ENCODE peak calls at places on chromosomes 13 and 19, in ten cellular contexts. D is WTC11, K is endothelial cell, W is GM06990, L is choroid plexus epithelial cell, P is MM.1S, E is fibroblast of pulmonary artery, S is heart right ventricle, X is HFF-Myc, Z is breast epithelium. Y is an unnamed sample.

GRCh38 chr13:91546865-91547264 is 148.4 kb downstream of the GPC5 start:
- DNase-seq in D (no peak), K (no peak), W (no peak), L (no peak), P (no peak), E (no peak), S (no peak), X (no peak), Z (no peak), Y (no peak)

GRCh38 chr19:15714638-15715037 is 13.2 kb upstream of the OR10H2 start:
- DNase-seq in D (no peak), K (no peak), W (no peak), L (no peak), P (no peak), E (no peak), S (no peak), X (no peak), Z (no peak), Y (no peak)

GRCh38 chr13:39835253-39835652 is 179.8 kb downstream of the COG6 start:
- DNase-seq in D (no peak), K (no peak), W (no peak), L (peak), P (no peak), E (no peak), S (no peak), X (no peak), Z (no peak), Y (no peak)

GRCh38 chr19:5078666-5079409 is 109.9 kb downstream of the KDM4B start:
- DNase-seq in D (no peak), K (no peak), W (no peak), L (no peak), P (no peak), E (no peak), S (no peak), X (no peak), Z (no peak), Y (no peak)

GRCh38 chr19:15828121-15828620 is 12.7 kb upstream of the OR10H1 start:
- DNase-seq in D (no peak), K (no peak), W (no peak), L (no peak), P (no peak), E (no peak), S (no peak), X (no peak), Z (no peak), Y (no peak)

GRCh38 chr19:45774765-45775164 is 5.7 kb upstream of the SIX5 start:
- DNase-seq in D (peak), K (no peak), W (no peak), L (no peak), P (no peak), E (no peak), S (no peak), X (no peak), Z (no peak), Y (no peak)

GRCh38 chr13:32208860-32209259 is 106.3 kb downstream of the ZAR1L start:
- DNase-seq in D (no peak), K (no peak), W (no peak), L (no peak), P (no peak), E (no peak), S (no peak), X (no peak), Z (no peak), Y (no peak)

GRCh38 chr19:2362039-2362969 is 2.2 kb downstream of the TMPRSS9 start:
- DNase-seq in D (no peak), K (no peak), W (no peak), L (no peak), P (no peak), E (no peak), S (no peak), X (no peak), Z (no peak), Y (no peak)

GRCh38 chr13:29621401-29621800 is 25.9 kb upstream of the SLC7A1 start:
- DNase-seq in D (no peak), K (no peak), W (no peak), L (peak), P (no peak), E (no peak), S (no peak), X (peak), Z (no peak), Y (no peak)

GRCh38 chr13:111076156-111077013 is 38.7 kb upstream of the ARHGEF7 start:
- DNase-seq in D (peak), K (no peak), W (no peak), L (no peak), P (no peak), E (no peak), S (no peak), X (no peak), Z (no peak), Y (no peak)

GRCh38 chr13:102227696-102228095 is 174.2 kb downstream of the FGF14 start:
- DNase-seq in D (no peak), K (no peak), W (no peak), L (no peak), P (no peak), E (no peak), S (no peak), X (no peak), Z (no peak), Y (no peak)

GRCh38 chr13:63636231-63636993 is 2220.8 kb upstream of the PCDH20 start:
- DNase-seq in D (no peak), K (peak), W (peak), L (peak), P (peak), E (peak), S (no peak), X (no peak), Z (no peak), Y (no peak)

GRCh38 chr19:43532571-43532961 is 422 bp upstream of the ZNF575 start:
- DNase-seq in D (peak), K (peak), W (no peak), L (no peak), P (peak), E (no peak), S (no peak), X (no peak), Z (peak), Y (no peak)

GRCh38 chr13:103100795-103101194 is 34.6 kb upstream of the SLC10A2 start:
- DNase-seq in D (no peak), K (no peak), W (no peak), L (no peak), P (no peak), E (no peak), S (no peak), X (no peak), Z (no peak), Y (no peak)

GRCh38 chr19:39342647-39343305 is 555 bp downstream of the SAMD4B start:
- DNase-seq in D (no peak), K (peak), W (no peak), L (peak), P (no peak), E (no peak), S (peak), X (no peak), Z (no peak), Y (no peak)

GRCh38 chr19:6930190-6930589 is 42.8 kb downstream of the ADGRE1 start:
- DNase-seq in D (no peak), K (no peak), W (no peak), L (peak), P (no peak), E (no peak), S (no peak), X (no peak), Z (no peak), Y (no peak)

GRCh38 chr19:14525729-14526128 is 3.7 kb upstream of the TECR start:
- DNase-seq in D (no peak), K (no peak), W (no peak), L (no peak), P (no peak), E (no peak), S (no peak), X (no peak), Z (no peak), Y (no peak)

GRCh38 chr13:39417643-39418042 is 185.3 kb downstream of the LHFPL6 start:
- DNase-seq in D (peak), K (no peak), W (no peak), L (peak), P (no peak), E (peak), S (no peak), X (peak), Z (no peak), Y (no peak)

GRCh38 chr13:110166598-110166997 is 140.4 kb downstream of the COL4A1 start:
- DNase-seq in D (no peak), K (no peak), W (no peak), L (no peak), P (no peak), E (no peak), S (no peak), X (no peak), Z (no peak), Y (no peak)

GRCh38 chr13:112634102-112634501 is 46.1 kb upstream of the TUBGCP3 start:
- DNase-seq in D (no peak), K (no peak), W (no peak), L (no peak), P (no peak), E (no peak), S (no peak), X (no peak), Z (no peak), Y (no peak)

GRCh38 chr13:51717786-51718398 is 86.1 kb downstream of the DHRS12 start:
- DNase-seq in D (no peak), K (no peak), W (no peak), L (no peak), P (no peak), E (no peak), S (no peak), X (no peak), Z (no peak), Y (no peak)

GRCh38 chr19:22137791-22138190 is 59.0 kb downstream of the ZNF676 start:
- DNase-seq in D (no peak), K (no peak), W (no peak), L (no peak), P (no peak), E (no peak), S (no peak), X (no peak), Z (no peak), Y (no peak)

GRCh38 chr19:29671393-29672076 is 6.3 kb downstream of the PLEKHF1 start:
- DNase-seq in D (no peak), K (no peak), W (peak), L (peak), P (no peak), E (peak), S (peak), X (no peak), Z (peak), Y (no peak)

GRCh38 chr13:65445340-65445739 is 1784.8 kb downstream of the PCDH9 start:
- DNase-seq in D (no peak), K (no peak), W (no peak), L (no peak), P (no peak), E (no peak), S (no peak), X (no peak), Z (no peak), Y (no peak)

GRCh38 chr19:3243851-3244700 is 19.6 kb downstream of the CELF5 start:
- DNase-seq in D (peak), K (peak), W (no peak), L (peak), P (peak), E (peak), S (peak), X (peak), Z (no peak), Y (peak)

GRCh38 chr13:20901668-20902437 is 693 bp downstream of the XPO4 start:
- DNase-seq in D (peak), K (peak), W (no peak), L (peak), P (peak), E (peak), S (peak), X (no peak), Z (no peak), Y (no peak)

GRCh38 chr13:54733639-54734038 is 1705.0 kb downstream of the OLFM4 start:
- DNase-seq in D (peak), K (peak), W (no peak), L (no peak), P (no peak), E (no peak), S (no peak), X (no peak), Z (no peak), Y (no peak)

GRCh38 chr13:65595881-65596280 is 1634.3 kb downstream of the PCDH9 start:
- DNase-seq in D (no peak), K (no peak), W (no peak), L (peak), P (no peak), E (peak), S (no peak), X (no peak), Z (no peak), Y (no peak)

GRCh38 chr13:39263033-39263432 is 224.8 kb downstream of the NHLRC3 start:
- DNase-seq in D (peak), K (peak), W (no peak), L (peak), P (peak), E (peak), S (peak), X (peak), Z (no peak), Y (no peak)

GRCh38 chr19:6473652-6474051 is 7.9 kb downstream of the DENND1C start:
- DNase-seq in D (no peak), K (no peak), W (no peak), L (no peak), P (no peak), E (no peak), S (no peak), X (no peak), Z (no peak), Y (no peak)

GRCh38 chr13:36839281-36839680 is 20.3 kb downstream of the RFXAP start:
- DNase-seq in D (no peak), K (no peak), W (no peak), L (peak), P (no peak), E (no peak), S (no peak), X (no peak), Z (no peak), Y (no peak)

GRCh38 chr19:48698046-48698445 is 2.3 kb downstream of the FUT2 start:
- DNase-seq in D (no peak), K (no peak), W (no peak), L (peak), P (no peak), E (peak), S (no peak), X (peak), Z (no peak), Y (no peak)

GRCh38 chr13:44648392-44649117 is 72.4 kb upstream of the TSC22D1 start:
- DNase-seq in D (no peak), K (no peak), W (no peak), L (peak), P (no peak), E (peak), S (no peak), X (no peak), Z (no peak), Y (no peak)

GRCh38 chr19:658059-658839 is 4.8 kb downstream of the RNF126 start:
- DNase-seq in D (no peak), K (no peak), W (no peak), L (no peak), P (no peak), E (no peak), S (no peak), X (no peak), Z (no peak), Y (no peak)

GRCh38 chr13:92954746-92955145 is 271.9 kb upstream of the GPC6 start:
- DNase-seq in D (no peak), K (no peak), W (no peak), L (no peak), P (no peak), E (no peak), S (no peak), X (no peak), Z (no peak), Y (no peak)

GRCh38 chr13:95553614-95554385 is 1.3 kb downstream of the CLDN10 start:
- DNase-seq in D (peak), K (peak), W (no peak), L (no peak), P (no peak), E (no peak), S (no peak), X (no peak), Z (no peak), Y (no peak)

GRCh38 chr13:99371956-99372355 is 64.8 kb upstream of the GPR183 start:
- DNase-seq in D (no peak), K (no peak), W (no peak), L (no peak), P (no peak), E (no peak), S (no peak), X (no peak), Z (no peak), Y (no peak)

GRCh38 chr19:3852614-3853254 is 16.1 kb downstream of the ZFR2 start:
- DNase-seq in D (peak), K (no peak), W (no peak), L (peak), P (peak), E (peak), S (peak), X (peak), Z (no peak), Y (peak)

GRCh38 chr13:57627663-57628062 is 3.9 kb upstream of the PCDH17 start:
- DNase-seq in D (no peak), K (no peak), W (no peak), L (peak), P (peak), E (peak), S (no peak), X (no peak), Z (no peak), Y (no peak)

GRCh38 chr13:75869981-75870380 is 233.9 kb downstream of the LMO7 start:
- DNase-seq in D (no peak), K (no peak), W (no peak), L (no peak), P (peak), E (no peak), S (no peak), X (no peak), Z (no peak), Y (no peak)

GRCh38 chr13:75867718-75868117 is 231.6 kb downstream of the LMO7 start:
- DNase-seq in D (no peak), K (no peak), W (no peak), L (no peak), P (no peak), E (no peak), S (no peak), X (no peak), Z (no peak), Y (no peak)

GRCh38 chr13:75872970-75873369 is 236.8 kb downstream of the LMO7 start:
- DNase-seq in D (no peak), K (no peak), W (no peak), L (no peak), P (no peak), E (no peak), S (no peak), X (no peak), Z (no peak), Y (no peak)

GRCh38 chr13:75871059-75871458 is 234.9 kb downstream of the LMO7 start:
- DNase-seq in D (no peak), K (no peak), W (no peak), L (no peak), P (no peak), E (no peak), S (no peak), X (no peak), Z (no peak), Y (no peak)

GRCh38 chr13:75870397-75870801 is 234.3 kb downstream of the LMO7 start:
- DNase-seq in D (no peak), K (no peak), W (no peak), L (peak), P (peak), E (peak), S (no peak), X (no peak), Z (no peak), Y (no peak)
- TF ChIP-seq CTCF in D (peak), K (peak), W (peak), L (peak), P (peak), E (peak), S (peak), X (peak), Z (peak), Y (peak)

GRCh38 chr19:47019431-47020041 is at the start of gene NPAS1:
- DNase-seq in D (peak), K (peak), W (no peak), L (no peak), P (no peak), E (no peak), S (no peak), X (no peak), Z (no peak), Y (no peak)

GRCh38 chr19:47020132-47020805 is 632 bp downstream of the NPAS1 start:
- DNase-seq in D (no peak), K (no peak), W (no peak), L (no peak), P (no peak), E (no peak), S (no peak), X (no peak), Z (no peak), Y (no peak)

GRCh38 chr19:47021536-47022139 is 2.0 kb downstream of the NPAS1 start:
- DNase-seq in D (peak), K (no peak), W (no peak), L (no peak), P (no peak), E (no peak), S (no peak), X (no peak), Z (no peak), Y (no peak)

GRCh38 chr19:47020992-47021496 is 1.4 kb downstream of the NPAS1 start:
- DNase-seq in D (peak), K (no peak), W (no peak), L (no peak), P (no peak), E (peak), S (no peak), X (no peak), Z (no peak), Y (no peak)

DNA sequence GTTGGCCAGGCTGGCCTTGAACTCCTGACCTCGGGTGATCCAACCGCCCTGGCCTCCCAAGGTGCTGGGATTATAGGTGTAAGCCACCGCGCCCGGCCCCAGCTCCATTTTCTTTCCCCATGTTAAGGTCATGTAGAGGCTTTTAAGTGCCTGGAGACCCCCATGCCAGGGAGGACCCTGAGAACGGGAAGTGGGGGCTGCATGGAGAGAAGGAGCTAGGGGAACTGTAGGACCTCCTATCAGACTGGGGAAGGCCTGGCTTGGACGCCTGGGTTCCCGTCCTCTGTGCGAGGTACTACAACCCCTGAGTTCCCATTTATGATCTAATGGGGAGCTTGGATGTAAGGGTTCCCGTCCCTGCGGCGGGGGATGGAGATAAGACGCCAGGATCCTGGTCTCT is 714 bp upstream of the NPAS1 start:
- DNase-seq in D (no peak), K (no peak), W (no peak), L (no peak), P (no peak), E (no peak), S (no peak), X (no peak), Z (no peak), Y (no peak)
- TF ChIP-seq CTCF in D (no peak), K (no peak), W (no peak), L (no peak), P (no peak), E (no peak), S (no peak), X (no peak), Z (no peak), Y (no peak)

GRCh38 chr13:81017525-81018152 is 676.7 kb upstream of the SPRY2 start:
- DNase-seq in D (no peak), K (no peak), W (no peak), L (peak), P (peak), E (peak), S (no peak), X (peak), Z (no peak), Y (no peak)

DNA sequence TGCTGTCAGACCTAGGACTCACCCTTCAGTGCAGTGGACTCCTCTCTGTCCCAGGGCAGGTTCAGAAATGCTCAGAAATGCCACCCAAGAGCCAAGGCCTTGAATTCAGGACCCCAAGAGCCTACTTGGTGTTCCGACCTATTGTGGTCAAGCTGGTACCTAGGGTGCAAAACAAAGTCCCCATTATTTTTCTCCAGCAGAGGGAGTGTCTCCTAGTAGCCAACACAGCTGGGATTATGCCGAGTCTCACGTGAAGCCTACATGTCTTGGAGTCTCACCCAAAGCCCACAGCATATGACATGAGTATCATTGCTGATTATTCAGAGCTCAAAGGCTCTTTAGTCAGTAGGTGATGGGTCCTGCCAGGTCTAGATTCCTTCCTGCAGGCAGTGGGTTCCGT is 671.1 kb upstream of the SPRY2 start:
- DNase-seq in D (no peak), K (no peak), W (no peak), L (no peak), P (no peak), E (no peak), S (no peak), X (no peak), Z (no peak), Y (no peak)
- TF ChIP-seq CTCF in D (no peak), K (no peak), W (no peak), L (peak), P (no peak), E (no peak), S (no peak), X (no peak), Z (no peak), Y (no peak)

GRCh38 chr19:28492616-28493015 is 720.3 kb downstream of the UQCRFS1 start:
- DNase-seq in D (no peak), K (no peak), W (no peak), L (no peak), P (no peak), E (no peak), S (no peak), X (no peak), Z (no peak), Y (no peak)
- TF ChIP-seq CTCF in D (no peak), K (no peak), W (no peak), L (no peak), P (no peak), E (no peak), S (no peak), X (no peak), Z (no peak), Y (no peak)

DNA sequence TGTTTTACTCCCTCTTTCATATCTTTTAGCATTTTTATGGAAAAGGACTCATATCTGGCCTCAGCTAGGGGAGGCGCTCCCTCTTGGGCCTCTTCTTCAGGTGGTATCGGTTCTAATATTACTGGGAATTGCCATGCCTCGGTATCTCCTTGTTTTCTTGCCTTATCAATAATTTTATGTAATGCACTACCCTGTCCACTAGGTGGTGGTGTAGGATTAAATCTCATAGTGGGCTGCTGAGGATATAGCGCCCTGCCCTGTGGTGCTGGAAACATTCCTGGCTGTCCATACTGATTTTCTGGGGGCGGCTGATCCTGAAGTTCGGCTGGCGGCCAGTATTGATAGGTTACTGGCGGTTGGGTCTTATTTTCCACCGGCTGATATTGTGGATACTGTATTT is 35.8 kb downstream of the ZNF420 start:
- DNase-seq in D (peak), K (no peak), W (no peak), L (no peak), P (no peak), E (no peak), S (no peak), X (no peak), Z (no peak), Y (no peak)
- TF ChIP-seq CTCF in D (peak), K (peak), W (no peak), L (peak), P (peak), E (no peak), S (no peak), X (peak), Z (no peak), Y (no peak)